ENCODE peak calls at places on chromosomes 11 and 22, in six cellular contexts. S, R, F, O, Z and L are unnamed samples.

GRCh38 chr22:39309881-39310714 is 9.3 kb downstream of the RPL3 start:
- ATAC-seq in S (peak), R (no peak), F (peak), O (no peak), Z (peak), L (no peak)

GRCh38 chr11:72088076-72088806 is 7.6 kb downstream of the LRRC51 start:
- ATAC-seq in S (no peak), R (no peak), F (no peak), O (no peak), Z (no peak), L (no peak)

GRCh38 chr11:36292311-36292722 is 3.1 kb upstream of the COMMD9 start:
- ATAC-seq in S (no peak), R (no peak), F (peak), O (peak), Z (no peak), L (no peak)

GRCh38 chr11:90774727-90775572 is 552.1 kb upstream of the CHORDC1 start:
- ATAC-seq in S (no peak), R (no peak), F (peak), O (no peak), Z (no peak), L (no peak)

GRCh38 chr22:11627798-11628650 is 3900.0 kb upstream of the OR11H1 start:
- ATAC-seq in S (no peak), R (no peak), F (no peak), O (peak), Z (no peak), L (peak)

GRCh38 chr22:37716708-37717107 is 19.9 kb downstream of the TRIOBP start:
- ATAC-seq in S (no peak), R (no peak), F (no peak), O (peak), Z (no peak), L (no peak)

GRCh38 chr22:41636467-41636866 is 15.4 kb downstream of the XRCC6 start:
- ATAC-seq in S (peak), R (no peak), F (no peak), O (peak), Z (no peak), L (peak)

GRCh38 chr22:37229012-37229804 is 14.9 kb downstream of the RAC2 start:
- ATAC-seq in S (peak), R (peak), F (peak), O (peak), Z (no peak), L (no peak)

GRCh38 chr22:30578481-30578880 is 4.0 kb upstream of the GAL3ST1 start:
- ATAC-seq in S (no peak), R (no peak), F (no peak), O (no peak), Z (no peak), L (no peak)

GRCh38 chr11:27041141-27041869 is 690 bp downstream of the BBOX1 start:
- ATAC-seq in S (no peak), R (no peak), F (no peak), O (no peak), Z (no peak), L (no peak)

GRCh38 chr11:111066861-111067260 is 178.7 kb upstream of the POU2AF2 start:
- ATAC-seq in S (no peak), R (no peak), F (no peak), O (no peak), Z (no peak), L (no peak)

GRCh38 chr11:128859563-128860441 is 7.3 kb downstream of the KCNJ1 start:
- ATAC-seq in S (peak), R (peak), F (peak), O (peak), Z (peak), L (no peak)

GRCh38 chr22:24437091-24437490 is 9.7 kb downstream of the ADORA2A start:
- ATAC-seq in S (no peak), R (no peak), F (no peak), O (no peak), Z (no peak), L (no peak)

GRCh38 chr11:36490026-36490806 is 19.9 kb downstream of the TRAF6 start:
- ATAC-seq in S (no peak), R (no peak), F (no peak), O (no peak), Z (no peak), L (no peak)

GRCh38 chr11:68158580-68158979 is 37.4 kb upstream of the CHKA start:
- ATAC-seq in S (no peak), R (no peak), F (no peak), O (no peak), Z (no peak), L (no peak)

GRCh38 chr22:38618682-38619081 is 37.5 kb downstream of the FAM227A start:
- ATAC-seq in S (no peak), R (no peak), F (no peak), O (no peak), Z (no peak), L (no peak)

GRCh38 chr11:94597896-94598295 is 30.7 kb downstream of the PIWIL4 start:
- ATAC-seq in S (no peak), R (peak), F (no peak), O (no peak), Z (no peak), L (no peak)

GRCh38 chr11:7485136-7485853 is at the start of gene OLFML1:
- ATAC-seq in S (no peak), R (no peak), F (no peak), O (peak), Z (peak), L (peak)

GRCh38 chr22:37065961-37066360 is 14.4 kb downstream of the KCTD17 start:
- ATAC-seq in S (no peak), R (no peak), F (no peak), O (no peak), Z (no peak), L (no peak)

GRCh38 chr11:118201966-118202365 is 22.8 kb downstream of the JAML start:
- ATAC-seq in S (no peak), R (no peak), F (no peak), O (no peak), Z (no peak), L (no peak)

GRCh38 chr11:130839950-130840666 is 76.2 kb downstream of the SNX19 start:
- ATAC-seq in S (no peak), R (no peak), F (no peak), O (no peak), Z (no peak), L (no peak)

GRCh38 chr11:57217053-57217452 is 20.0 kb downstream of the APLNR start:
- ATAC-seq in S (no peak), R (no peak), F (no peak), O (no peak), Z (no peak), L (no peak)

GRCh38 chr11:121800240-121800639 is 315.8 kb downstream of the BLID start:
- ATAC-seq in S (no peak), R (no peak), F (no peak), O (no peak), Z (no peak), L (no peak)

GRCh38 chr11:73399159-73400090 is 23.2 kb downstream of the RELT start:
- ATAC-seq in S (no peak), R (no peak), F (no peak), O (no peak), Z (no peak), L (no peak)

GRCh38 chr11:62958547-62959071 is 26.2 kb downstream of the SLC22A6 start:
- ATAC-seq in S (no peak), R (no peak), F (no peak), O (no peak), Z (no peak), L (no peak)

DNA sequence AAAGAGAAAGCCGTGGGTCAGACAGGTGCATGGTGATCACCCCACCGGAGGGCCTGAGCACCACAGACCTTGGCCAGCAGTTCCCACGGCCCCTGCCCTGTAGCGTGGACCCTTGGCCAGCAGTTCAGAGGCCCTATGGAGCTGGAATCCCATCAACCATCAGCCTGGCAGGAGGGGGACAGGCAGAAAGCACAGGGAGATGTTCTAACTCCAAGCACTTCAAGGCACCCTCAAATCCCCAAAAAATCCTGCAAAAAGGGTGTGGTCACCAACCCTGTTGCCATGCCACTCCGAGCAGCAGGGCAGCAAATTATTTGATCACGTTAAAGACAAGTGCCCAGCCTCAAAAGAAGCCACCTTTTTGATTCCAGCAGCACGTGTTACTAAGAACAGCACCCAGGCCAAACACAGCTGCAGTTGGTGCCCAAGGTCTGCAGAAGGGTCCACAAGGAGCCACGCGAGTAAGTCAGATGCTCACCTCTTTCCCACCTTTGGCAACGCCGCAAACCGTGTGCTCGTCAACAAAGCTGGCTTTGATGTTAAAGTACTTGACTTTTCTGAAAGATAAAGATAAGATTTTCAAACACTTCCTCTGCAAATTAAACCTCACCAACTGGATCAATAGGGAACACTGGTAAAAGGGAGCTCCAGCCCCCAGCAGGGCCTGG is 26.2 kb upstream of the COMT start:
- ATAC-seq in S (no peak), R (no peak), F (no peak), O (no peak), Z (no peak), L (no peak)
- TF ChIP-seq EP300 in S (no peak), R (no peak), F (no peak), O (no peak), Z (no peak), L (no peak)

GRCh38 chr22:28958611-28959010 is 75.2 kb downstream of the ZNRF3 start:
- ATAC-seq in S (no peak), R (no peak), F (no peak), O (peak), Z (no peak), L (peak)
- TF ChIP-seq EP300 in S (no peak), R (no peak), F (no peak), O (no peak), Z (no peak), L (no peak)

GRCh38 chr11:95923730-95924413 is at the start of gene MTMR2:
- ATAC-seq in S (peak), R (peak), F (peak), O (peak), Z (peak), L (peak)
- TF ChIP-seq EP300 in S (no peak), R (no peak), F (peak), O (no peak), Z (no peak), L (no peak)

DNA sequence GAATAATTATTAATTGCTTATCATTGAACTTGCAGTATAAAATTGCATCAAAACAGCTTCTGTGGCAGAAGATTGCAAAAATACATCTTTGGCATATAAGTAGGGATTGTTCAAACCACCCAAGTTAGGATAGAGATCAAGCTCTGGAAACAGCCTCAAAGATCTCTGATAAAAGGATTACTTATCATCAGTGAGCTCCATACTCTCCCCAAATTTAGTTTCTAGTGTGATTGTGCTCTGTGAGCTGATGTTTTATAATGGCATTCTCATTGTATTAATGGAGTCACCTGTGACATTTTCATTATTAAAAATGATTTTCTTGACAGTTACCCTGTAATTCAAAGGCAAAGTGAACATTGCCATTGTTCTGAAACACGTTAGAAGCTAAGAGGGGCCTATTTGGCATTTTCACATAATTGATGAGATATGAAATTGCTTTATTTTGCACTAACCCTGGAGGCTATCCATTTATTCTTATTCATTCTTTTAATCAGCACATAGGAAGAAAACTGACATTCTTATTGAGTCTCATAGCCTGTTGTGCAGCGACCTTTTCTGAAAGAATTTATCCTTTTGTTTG is 626.3 kb upstream of the ANO5 start:
- ATAC-seq in S (no peak), R (no peak), F (no peak), O (no peak), Z (no peak), L (no peak)
- TF ChIP-seq EP300 in S (no peak), R (no peak), F (no peak), O (no peak), Z (no peak), L (no peak)

DNA sequence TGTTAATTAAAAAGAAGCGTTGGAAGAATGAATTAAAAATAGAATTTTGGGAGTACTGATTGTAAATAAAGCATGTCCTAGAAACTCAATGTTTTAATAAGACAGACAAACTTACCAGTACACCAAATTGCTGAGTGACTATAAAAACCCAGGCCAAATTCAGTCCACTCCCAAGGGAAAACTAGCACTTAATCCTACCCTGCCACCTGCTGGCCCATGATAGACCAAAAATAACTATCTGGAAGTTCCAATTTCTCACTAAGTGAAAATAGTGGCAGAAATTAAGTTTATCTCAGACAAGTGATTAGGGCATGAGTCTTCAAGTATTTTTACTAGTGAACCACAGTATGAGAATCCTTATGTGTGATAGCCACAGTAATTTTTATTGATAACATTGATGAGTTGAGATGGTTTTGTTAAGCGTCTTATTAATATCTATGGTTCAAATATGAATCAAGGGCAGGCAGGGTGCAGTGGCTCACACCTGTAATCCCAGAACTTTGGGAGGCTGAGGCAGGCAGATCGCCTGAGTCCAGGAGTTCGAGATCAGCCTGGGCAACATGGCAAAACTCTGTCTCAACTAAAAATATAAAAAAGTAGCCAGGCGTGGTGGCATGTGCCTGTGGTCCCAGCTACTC is 9.8 kb upstream of the DDX10 start:
- ATAC-seq in S (peak), R (peak), F (peak), O (peak), Z (peak), L (no peak)
- TF ChIP-seq EP300 in S (no peak), R (no peak), F (no peak), O (no peak), Z (no peak), L (no peak)

GRCh38 chr22:46687460-46687859 is 50.6 kb downstream of the CERK start:
- ATAC-seq in S (no peak), R (no peak), F (no peak), O (no peak), Z (no peak), L (no peak)

GRCh38 chr22:46684706-46685105 is 53.3 kb downstream of the CERK start:
- ATAC-seq in S (no peak), R (no peak), F (peak), O (no peak), Z (no peak), L (no peak)

GRCh38 chr22:46687045-46687444 is 51.0 kb downstream of the CERK start:
- ATAC-seq in S (no peak), R (no peak), F (no peak), O (no peak), Z (no peak), L (no peak)

GRCh38 chr22:46688949-46689348 is 49.1 kb downstream of the CERK start:
- ATAC-seq in S (no peak), R (no peak), F (no peak), O (peak), Z (no peak), L (peak)

DNA sequence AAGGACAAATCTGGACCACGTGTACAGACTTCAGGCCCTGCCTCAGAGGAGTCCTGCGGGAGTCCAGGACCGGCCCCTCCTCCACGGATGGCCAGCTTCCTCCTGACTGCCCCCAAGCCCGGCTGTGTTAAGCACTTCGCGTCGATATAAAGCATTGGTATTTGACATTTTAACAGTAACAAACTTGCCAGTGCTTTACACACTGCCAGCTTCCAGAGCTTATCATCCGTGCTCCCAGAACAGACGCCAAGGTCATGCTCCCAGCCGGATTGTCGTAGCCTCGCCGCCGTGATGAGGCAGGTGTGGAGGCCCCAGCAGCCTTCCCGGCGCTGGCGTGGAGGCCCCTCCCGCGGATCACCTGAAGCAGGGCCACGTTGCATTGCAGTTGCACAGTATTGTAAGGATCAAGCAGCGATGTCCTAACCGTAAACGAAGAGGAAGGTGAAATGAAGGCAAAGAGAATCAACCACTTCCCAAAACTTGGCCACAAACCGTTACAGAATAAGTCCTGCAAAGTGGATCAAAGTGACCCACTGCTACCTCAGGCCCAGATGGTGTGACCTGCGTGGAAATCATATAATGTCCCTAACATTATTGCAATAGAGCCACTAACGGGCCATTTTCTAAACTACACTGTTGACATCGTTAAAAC is 51.7 kb downstream of the CERK start:
- ATAC-seq in S (no peak), R (no peak), F (no peak), O (no peak), Z (no peak), L (no peak)
- TF ChIP-seq EP300 in S (no peak), R (no peak), F (no peak), O (no peak), Z (no peak), L (no peak)

DNA sequence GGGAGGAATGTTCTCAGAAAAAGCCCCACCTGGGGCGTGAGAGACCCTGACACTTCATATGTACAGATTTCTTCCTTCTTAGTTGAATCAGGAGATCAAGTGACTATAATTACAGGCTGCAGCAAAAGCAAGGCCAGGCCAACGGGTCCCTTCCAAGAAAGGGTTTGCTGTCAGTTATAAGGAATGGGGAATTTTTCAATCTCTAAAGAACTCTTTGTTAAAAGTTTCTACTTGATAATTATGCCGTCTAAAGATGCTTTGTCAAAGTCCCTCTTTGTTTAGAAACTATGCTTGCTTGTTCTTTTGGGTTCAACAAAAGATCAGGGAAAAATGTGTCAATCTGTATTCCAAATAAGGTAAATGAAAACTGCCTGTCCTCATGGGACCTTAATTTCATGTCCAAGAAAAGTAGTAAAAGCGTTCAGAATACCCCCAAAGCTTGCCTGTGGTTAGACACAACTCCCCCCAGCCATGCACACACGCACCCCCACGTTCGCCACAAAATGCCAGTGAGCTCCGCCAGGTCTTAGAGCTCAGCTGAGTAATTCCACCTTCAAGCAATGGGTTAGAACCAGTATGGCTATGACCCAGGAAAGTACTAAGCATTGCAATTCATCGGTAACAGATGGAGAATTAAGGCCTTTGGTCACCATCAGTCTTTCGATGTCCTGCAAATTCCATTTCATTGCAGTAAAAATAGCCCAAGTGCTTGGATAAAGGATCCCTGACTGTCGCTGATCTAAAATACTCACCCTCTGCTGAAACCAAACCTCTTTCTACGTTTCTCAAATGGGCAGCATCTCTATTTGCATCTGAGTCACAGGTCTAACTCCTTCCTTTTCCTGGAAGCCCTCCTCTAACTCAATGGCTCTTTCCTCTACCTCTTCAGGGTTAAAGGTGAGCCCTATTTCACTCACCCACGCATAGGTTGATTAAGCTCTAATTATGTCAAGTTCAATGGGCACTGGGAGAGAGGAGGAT is 419.2 kb upstream of the SYN3 start:
- ATAC-seq in S (no peak), R (no peak), F (no peak), O (no peak), Z (no peak), L (no peak)
- TF ChIP-seq EP300 in S (no peak), R (no peak), F (no peak), O (no peak), Z (no peak), L (no peak)